ENCODE peak calls at places on chromosomes 3 and 15, in four cellular contexts. Y, N, A and B are unnamed samples.

GRCh38 chr3:188539631-188540194 is 385.8 kb downstream of the LPP start:
- DNase-seq in Y (no peak), N (no peak), A (no peak), B (no peak)

GRCh38 chr15:26661727-26662126 is 111.1 kb downstream of the GABRB3 start:
- DNase-seq in Y (no peak), N (no peak), A (no peak), B (no peak)

GRCh38 chr3:131995936-131996335 is 38.9 kb downstream of the CPNE4 start:
- DNase-seq in Y (no peak), N (no peak), A (no peak), B (no peak)

GRCh38 chr3:45647148-45647619 is 42.0 kb upstream of the SACM1L start:
- DNase-seq in Y (peak; percentile 51), N (no peak), A (peak; percentile 94), B (peak; percentile 94)

GRCh38 chr3:171514466-171514865 is 54.3 kb upstream of the TNIK start:
- DNase-seq in Y (no peak), N (no peak), A (no peak), B (no peak)

GRCh38 chr3:100600181-100601042 is 9.0 kb upstream of the ADGRG7 start:
- DNase-seq in Y (no peak), N (no peak), A (no peak), B (no peak)

GRCh38 chr3:161069441-161070251 is 35.5 kb downstream of the B3GALNT1 start:
- DNase-seq in Y (peak; percentile 41), N (no peak), A (peak; percentile 46), B (peak; percentile 80)

GRCh38 chr15:96626936-96627577 is 296.6 kb downstream of the NR2F2 start:
- DNase-seq in Y (no peak), N (no peak), A (no peak), B (no peak)

GRCh38 chr3:150421799-150422548 is 13.9 kb downstream of the TSC22D2 start:
- DNase-seq in Y (no peak), N (no peak), A (peak; percentile 53), B (peak; percentile 39)

GRCh38 chr3:148075829-148076716 is 621.6 kb upstream of the AGTR1 start:
- DNase-seq in Y (no peak), N (no peak), A (peak; percentile 59), B (peak; percentile 78)

GRCh38 chr15:98770984-98771383 is 122.6 kb downstream of the IGF1R start:
- DNase-seq in Y (no peak), N (no peak), A (no peak), B (no peak)

GRCh38 chr15:98769867-98770266 is 121.5 kb downstream of the IGF1R start:
- DNase-seq in Y (no peak), N (no peak), A (no peak), B (no peak)

GRCh38 chr15:98764296-98764695 is 116.0 kb downstream of the IGF1R start:
- DNase-seq in Y (no peak), N (no peak), A (no peak), B (no peak)

GRCh38 chr15:98765610-98766009 is 117.3 kb downstream of the IGF1R start:
- DNase-seq in Y (no peak), N (no peak), A (no peak), B (no peak)

GRCh38 chr15:98767692-98768091 is 119.4 kb downstream of the IGF1R start:
- DNase-seq in Y (no peak), N (no peak), A (no peak), B (no peak)
- TF ChIP-seq CTCF in Y (no peak), N (no peak), A (no peak), B (no peak)

GRCh38 chr15:33778911-33779310 is 189.4 kb upstream of the CHRM5 start:
- DNase-seq in Y (no peak), N (no peak), A (no peak), B (no peak)

DNA sequence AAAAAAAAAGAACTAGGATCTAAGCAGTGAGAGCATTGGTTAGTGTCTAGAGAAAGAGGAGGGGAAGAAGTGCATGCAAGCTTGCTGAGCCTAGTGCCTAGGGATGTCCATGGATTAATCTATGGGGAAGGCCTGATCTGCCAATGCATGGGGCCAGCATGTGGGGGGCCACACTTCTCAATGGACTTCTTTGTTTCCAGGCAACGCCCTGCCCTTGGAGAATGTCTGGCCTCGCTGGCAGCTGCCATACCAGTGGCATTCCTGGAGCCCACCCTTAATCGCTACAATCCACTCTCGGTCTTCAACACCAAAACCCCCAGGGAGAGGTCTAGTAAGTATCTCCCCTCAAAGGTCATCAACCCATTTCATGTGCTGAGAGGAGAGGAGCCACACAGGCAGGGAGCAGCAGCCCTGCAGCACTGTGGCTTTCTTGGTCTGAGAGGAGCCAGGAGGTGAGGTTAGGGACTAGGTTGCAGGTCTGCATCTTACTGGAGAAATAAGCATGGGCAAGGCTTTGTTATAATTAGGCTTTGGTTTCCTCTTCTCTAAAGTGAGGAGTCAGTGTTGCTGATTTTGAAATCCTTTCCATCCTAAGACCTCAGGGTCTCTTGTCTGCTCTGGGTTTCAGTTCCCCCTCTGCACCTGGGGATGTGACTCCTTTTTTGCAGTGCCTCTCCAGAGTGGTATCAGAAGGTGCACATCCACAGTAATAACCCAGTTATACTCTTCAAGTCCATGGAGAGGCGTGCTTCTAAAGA is 188.1 kb upstream of the CHRM5 start:
- DNase-seq in Y (no peak), N (no peak), A (no peak), B (no peak)
- TF ChIP-seq CTCF in Y (no peak), N (no peak), A (no peak), B (no peak)

GRCh38 chr3:136250862-136251460 is 821 bp downstream of the PCCB start:
- DNase-seq in Y (peak; percentile 72), N (peak; percentile 72), A (peak; percentile 47), B (peak; percentile 47)
- TF ChIP-seq CTCF in Y (no peak), N (peak; percentile 23), A (peak; percentile 24), B (peak; percentile 23)

GRCh38 chr3:49132437-49133225 is at the start of gene LAMB2:
- DNase-seq in Y (peak; percentile 73), N (peak; percentile 81), A (peak; percentile 74), B (peak; percentile 76)
- TF ChIP-seq CTCF in Y (no peak), N (peak; percentile 34), A (no peak), B (peak; percentile 8)

DNA sequence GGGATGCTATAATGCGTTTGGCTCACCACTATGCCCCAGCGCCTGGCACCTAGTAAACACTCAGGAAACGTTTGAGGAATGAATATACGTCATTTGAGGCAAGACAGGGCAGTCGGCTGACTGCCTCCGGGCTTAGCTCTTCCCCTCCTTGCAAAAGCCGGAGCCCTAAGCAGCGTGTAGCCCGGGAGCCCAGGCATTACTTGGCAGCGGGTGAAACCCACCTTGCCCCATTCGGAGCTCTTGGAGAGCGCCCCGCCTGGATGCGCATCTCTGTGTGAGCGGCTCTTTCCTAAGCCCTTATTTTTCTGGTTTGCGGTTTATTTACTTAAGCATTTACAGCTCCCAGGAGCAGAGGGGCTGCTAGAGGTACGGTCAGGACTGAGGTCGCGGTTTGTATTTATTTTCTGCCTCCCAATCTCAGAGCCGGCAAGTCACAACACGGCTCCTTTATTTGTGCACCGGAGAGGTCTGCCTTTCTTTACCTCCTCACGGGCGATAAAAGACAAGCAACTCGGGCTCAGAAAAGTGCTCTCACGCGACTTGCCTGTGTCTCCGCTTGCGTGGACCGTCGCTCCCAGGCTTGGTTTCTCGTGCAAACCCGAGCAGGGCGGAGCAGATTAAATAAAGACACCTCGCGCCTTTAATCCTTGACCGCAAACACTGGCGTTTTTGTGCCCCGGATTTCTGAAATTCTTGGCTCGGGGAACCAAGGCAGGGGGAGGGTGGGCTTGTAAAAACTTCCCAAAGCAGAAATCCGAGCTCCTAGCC is 724 bp upstream of the ITPR1 start:
- DNase-seq in Y (peak; percentile 60), N (peak; percentile 74), A (peak; percentile 58), B (peak; percentile 87)
- TF ChIP-seq CTCF in Y (no peak), N (no peak), A (no peak), B (no peak)